ENCODE peak calls at places on chromosome 9, in eight cellular contexts. One of them, this sample, is unnamed.

GRCh38 chr9:114181583-114182409 is 26.5 kb downstream of the COL27A1 start:
- DNase-seq in AG04450: no peak
- DNase-seq in K562: no peak
- DNase-seq in mammary epithelial cell: no peak
- DNase-seq in ascending aorta: no peak
- DNase-seq in glutamatergic neuron: no peak
- DNase-seq in heart left ventricle: peak; percentile 33
- DNase-seq in choroid plexus epithelial cell: peak; percentile 17
- DNase-seq in this sample: no peak

GRCh38 chr9:38421498-38422211 is 2.6 kb downstream of the IGFBPL1 start:
- DNase-seq in AG04450: no peak
- DNase-seq in K562: no peak
- DNase-seq in mammary epithelial cell: no peak
- DNase-seq in ascending aorta: no peak
- DNase-seq in glutamatergic neuron: peak; percentile 68
- DNase-seq in heart left ventricle: no peak
- DNase-seq in choroid plexus epithelial cell: peak; percentile 16
- DNase-seq in this sample: no peak

GRCh38 chr9:136372006-136372405 is 1.5 kb downstream of the CARD9 start:
- DNase-seq in AG04450: no peak
- DNase-seq in K562: no peak
- DNase-seq in mammary epithelial cell: no peak
- DNase-seq in ascending aorta: no peak
- DNase-seq in glutamatergic neuron: no peak
- DNase-seq in heart left ventricle: no peak
- DNase-seq in choroid plexus epithelial cell: no peak
- DNase-seq in this sample: no peak

GRCh38 chr9:5671711-5672353 is 42.9 kb downstream of the RIC1 start:
- DNase-seq in AG04450: no peak
- DNase-seq in K562: no peak
- DNase-seq in mammary epithelial cell: peak; percentile 12
- DNase-seq in ascending aorta: no peak
- DNase-seq in glutamatergic neuron: no peak
- DNase-seq in heart left ventricle: no peak
- DNase-seq in choroid plexus epithelial cell: no peak
- DNase-seq in this sample: no peak

GRCh38 chr9:122218070-122218884 is 10.5 kb downstream of the LHX6 start:
- DNase-seq in AG04450: no peak
- DNase-seq in K562: no peak
- DNase-seq in mammary epithelial cell: no peak
- DNase-seq in ascending aorta: no peak
- DNase-seq in glutamatergic neuron: no peak
- DNase-seq in heart left ventricle: no peak
- DNase-seq in choroid plexus epithelial cell: no peak
- DNase-seq in this sample: peak; percentile 28

GRCh38 chr9:137254624-137255447 is at the start of gene NELFB:
- DNase-seq in AG04450: peak; percentile 51
- DNase-seq in K562: peak; percentile 99
- DNase-seq in mammary epithelial cell: peak; percentile 81
- DNase-seq in ascending aorta: peak; percentile 42
- DNase-seq in glutamatergic neuron: peak; percentile 98
- DNase-seq in heart left ventricle: peak; percentile 94
- DNase-seq in choroid plexus epithelial cell: peak; percentile 85
- DNase-seq in this sample: peak; percentile 88

GRCh38 chr9:115444941-115445340 is 327.0 kb upstream of the TNC start:
- DNase-seq in AG04450: no peak
- DNase-seq in K562: no peak
- DNase-seq in mammary epithelial cell: no peak
- DNase-seq in ascending aorta: no peak
- DNase-seq in glutamatergic neuron: no peak
- DNase-seq in heart left ventricle: no peak
- DNase-seq in choroid plexus epithelial cell: no peak
- DNase-seq in this sample: no peak

GRCh38 chr9:85045271-85045670 is 375.7 kb downstream of the NTRK2 start:
- DNase-seq in AG04450: no peak
- DNase-seq in K562: no peak
- DNase-seq in mammary epithelial cell: no peak
- DNase-seq in ascending aorta: no peak
- DNase-seq in glutamatergic neuron: no peak
- DNase-seq in heart left ventricle: no peak
- DNase-seq in choroid plexus epithelial cell: no peak
- DNase-seq in this sample: peak; percentile 20

GRCh38 chr9:137162505-137163100 is 7.2 kb downstream of the LRRC26 start:
- DNase-seq in AG04450: no peak
- DNase-seq in K562: no peak
- DNase-seq in mammary epithelial cell: no peak
- DNase-seq in ascending aorta: no peak
- DNase-seq in glutamatergic neuron: no peak
- DNase-seq in heart left ventricle: no peak
- DNase-seq in choroid plexus epithelial cell: no peak
- DNase-seq in this sample: peak; percentile 50

GRCh38 chr9:15278290-15278689 is 28.7 kb downstream of the TTC39B start:
- DNase-seq in AG04450: no peak
- DNase-seq in K562: no peak
- DNase-seq in mammary epithelial cell: no peak
- DNase-seq in ascending aorta: no peak
- DNase-seq in glutamatergic neuron: no peak
- DNase-seq in heart left ventricle: no peak
- DNase-seq in choroid plexus epithelial cell: no peak
- DNase-seq in this sample: no peak

GRCh38 chr9:78298046-78298511 is 1.2 kb downstream of the PSAT1 start:
- DNase-seq in AG04450: no peak
- DNase-seq in K562: peak; percentile 56
- DNase-seq in mammary epithelial cell: no peak
- DNase-seq in ascending aorta: no peak
- DNase-seq in glutamatergic neuron: peak; percentile 41
- DNase-seq in heart left ventricle: no peak
- DNase-seq in choroid plexus epithelial cell: no peak
- DNase-seq in this sample: no peak

GRCh38 chr9:78296208-78296892 is 575 bp upstream of the PSAT1 start:
- DNase-seq in AG04450: no peak
- DNase-seq in K562: no peak
- DNase-seq in mammary epithelial cell: peak; percentile 15
- DNase-seq in ascending aorta: no peak
- DNase-seq in glutamatergic neuron: peak; percentile 30
- DNase-seq in heart left ventricle: peak; percentile 36
- DNase-seq in choroid plexus epithelial cell: peak; percentile 48
- DNase-seq in this sample: peak; percentile 55

GRCh38 chr9:78297672-78297961 is 692 bp downstream of the PSAT1 start:
- DNase-seq in AG04450: no peak
- DNase-seq in K562: no peak
- DNase-seq in mammary epithelial cell: no peak
- DNase-seq in ascending aorta: no peak
- DNase-seq in glutamatergic neuron: no peak
- DNase-seq in heart left ventricle: no peak
- DNase-seq in choroid plexus epithelial cell: peak; percentile 46
- DNase-seq in this sample: no peak

GRCh38 chr9:78295731-78296130 is 1.2 kb upstream of the PSAT1 start:
- DNase-seq in AG04450: no peak
- DNase-seq in K562: no peak
- DNase-seq in mammary epithelial cell: no peak
- DNase-seq in ascending aorta: no peak
- DNase-seq in glutamatergic neuron: no peak
- DNase-seq in heart left ventricle: no peak
- DNase-seq in choroid plexus epithelial cell: no peak
- DNase-seq in this sample: no peak

DNA sequence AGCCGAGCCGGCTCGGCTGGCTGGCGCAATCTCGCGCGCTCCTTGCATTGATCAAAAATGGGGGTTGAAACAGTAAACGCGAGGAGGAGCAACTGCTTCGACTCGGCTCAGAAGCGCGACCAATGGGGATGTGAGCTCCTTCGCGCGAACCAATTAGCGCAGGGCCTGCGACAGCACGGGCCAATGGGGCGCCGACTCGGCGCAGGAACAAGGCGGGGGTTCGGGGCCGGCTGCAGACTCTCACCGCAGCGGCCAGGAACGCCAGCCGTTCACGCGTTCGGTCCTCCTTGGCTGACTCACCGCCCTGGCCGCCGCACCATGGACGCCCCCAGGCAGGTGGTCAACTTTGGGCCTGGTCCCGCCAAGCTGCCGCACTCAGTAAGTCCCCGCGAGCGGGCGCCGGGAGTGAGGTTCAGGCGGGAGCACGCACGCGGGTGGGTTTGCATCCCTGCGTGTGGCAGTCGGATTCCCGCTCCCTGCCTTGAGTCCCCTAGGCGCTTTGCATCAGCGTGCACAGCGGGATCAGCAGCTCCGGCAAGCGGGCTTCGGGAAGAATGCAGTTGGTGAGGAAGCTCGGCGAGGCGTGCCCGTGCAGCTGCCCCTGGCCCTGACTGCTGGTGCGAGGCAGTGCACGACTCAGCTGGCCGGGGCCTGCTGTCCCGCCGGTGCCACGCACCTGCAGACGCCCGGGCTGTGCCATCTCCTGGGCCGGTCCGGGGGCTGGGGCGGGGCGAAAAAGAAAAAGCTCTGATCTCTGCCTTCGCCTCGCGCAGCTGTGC is at the start of gene PSAT1:
- DNase-seq in AG04450: peak; percentile 96
- DNase-seq in K562: peak; percentile 95
- DNase-seq in mammary epithelial cell: peak; percentile 96
- DNase-seq in ascending aorta: peak; percentile 26
- DNase-seq in glutamatergic neuron: peak; percentile 93
- DNase-seq in heart left ventricle: peak; percentile 83
- DNase-seq in choroid plexus epithelial cell: peak; percentile 99
- DNase-seq in this sample: peak; percentile 99
- TF ChIP-seq CTCF in AG04450: peak; percentile 10
- TF ChIP-seq CTCF in K562: no peak
- TF ChIP-seq CTCF in mammary epithelial cell: peak; percentile 32
- TF ChIP-seq CTCF in ascending aorta: no peak
- TF ChIP-seq CTCF in glutamatergic neuron: no peak
- TF ChIP-seq CTCF in heart left ventricle: no peak
- TF ChIP-seq CTCF in choroid plexus epithelial cell: no peak
- TF ChIP-seq CTCF in this sample: no peak

DNA sequence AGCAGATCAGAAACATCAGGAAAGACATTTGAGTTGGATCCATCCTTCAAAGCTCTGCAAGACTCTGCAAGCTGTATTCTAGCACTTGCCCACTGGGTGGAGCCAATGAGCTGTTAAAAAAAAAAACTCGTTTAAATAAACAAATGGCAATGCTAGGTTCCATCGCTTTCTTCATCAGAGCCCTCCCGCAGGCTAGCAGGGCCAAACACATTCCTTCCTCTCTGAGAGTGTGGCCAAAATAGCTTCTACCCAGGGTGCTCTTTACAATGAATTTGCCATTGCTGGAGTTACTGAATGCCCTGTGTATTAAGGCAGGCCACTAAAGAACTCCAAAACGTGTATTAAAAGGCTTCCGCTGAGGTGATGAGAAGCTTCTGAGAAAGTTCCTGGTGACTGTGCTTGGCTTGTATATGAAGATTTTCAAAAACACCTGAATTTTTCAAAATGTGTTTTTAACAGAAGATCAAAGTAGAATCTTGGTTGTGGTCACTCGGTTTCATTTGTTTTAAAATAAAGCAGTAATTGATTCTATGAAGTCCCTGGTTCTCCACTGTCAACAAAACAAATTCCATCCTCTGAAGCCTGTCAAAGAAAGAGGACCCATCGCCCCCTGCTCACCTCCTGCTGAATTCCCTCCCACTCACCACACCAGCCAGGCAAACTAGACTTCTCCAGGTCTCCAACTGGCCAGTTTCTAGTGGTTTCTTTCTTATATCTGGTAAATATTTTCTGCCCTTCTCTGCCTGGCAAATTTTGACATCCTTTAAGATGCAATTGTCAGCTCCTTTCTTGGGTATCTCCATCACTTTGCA is 36.5 kb upstream of the EQTN start:
- DNase-seq in AG04450: peak; percentile 51
- DNase-seq in K562: peak; percentile 26
- DNase-seq in mammary epithelial cell: peak; percentile 62
- DNase-seq in ascending aorta: no peak
- DNase-seq in glutamatergic neuron: peak; percentile 50
- DNase-seq in heart left ventricle: peak; percentile 54
- DNase-seq in choroid plexus epithelial cell: peak; percentile 93
- DNase-seq in this sample: peak; percentile 78
- TF ChIP-seq CTCF in AG04450: peak; percentile 87
- TF ChIP-seq CTCF in K562: peak; percentile 21
- TF ChIP-seq CTCF in mammary epithelial cell: peak; percentile 69
- TF ChIP-seq CTCF in ascending aorta: peak; percentile 86
- TF ChIP-seq CTCF in glutamatergic neuron: peak; percentile 92
- TF ChIP-seq CTCF in heart left ventricle: peak; percentile 89
- TF ChIP-seq CTCF in choroid plexus epithelial cell: peak; percentile 83
- TF ChIP-seq CTCF in this sample: peak; percentile 85

DNA sequence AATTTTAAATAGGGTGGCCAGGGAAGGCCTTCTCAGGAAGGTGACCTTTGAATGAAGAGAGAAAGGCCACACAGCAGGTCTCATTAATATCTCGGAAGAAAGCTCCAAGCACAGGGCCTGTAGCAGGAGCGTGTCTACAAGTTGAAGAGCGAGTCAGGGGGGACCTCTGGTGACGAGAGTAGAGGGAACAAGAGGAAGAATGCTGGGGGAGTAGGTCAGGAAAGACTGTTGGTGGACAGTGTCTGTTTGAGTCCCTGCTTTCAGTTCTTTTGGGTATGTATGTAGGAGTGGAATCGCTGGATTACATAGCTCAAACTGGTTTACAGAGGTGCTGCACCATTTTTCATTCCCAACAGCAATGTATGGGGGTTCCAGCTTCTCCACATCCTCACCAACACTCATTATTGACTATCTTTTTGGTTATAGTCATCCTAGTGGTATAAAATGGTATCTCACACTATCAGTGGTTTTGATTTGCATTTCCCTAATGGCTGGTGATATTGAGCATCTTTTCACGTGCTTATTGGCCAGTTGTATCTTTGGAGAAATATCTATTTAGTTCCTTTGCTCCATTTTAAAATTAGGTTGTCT is 55.8 kb downstream of the NUP214 start:
- DNase-seq in AG04450: no peak
- DNase-seq in K562: peak; percentile 82
- DNase-seq in mammary epithelial cell: no peak
- DNase-seq in ascending aorta: no peak
- DNase-seq in glutamatergic neuron: no peak
- DNase-seq in heart left ventricle: no peak
- DNase-seq in choroid plexus epithelial cell: no peak
- DNase-seq in this sample: no peak
- TF ChIP-seq CTCF in AG04450: peak; percentile 2
- TF ChIP-seq CTCF in K562: no peak
- TF ChIP-seq CTCF in mammary epithelial cell: no peak
- TF ChIP-seq CTCF in ascending aorta: no peak
- TF ChIP-seq CTCF in glutamatergic neuron: peak; percentile 67
- TF ChIP-seq CTCF in heart left ventricle: no peak
- TF ChIP-seq CTCF in choroid plexus epithelial cell: no peak
- TF ChIP-seq CTCF in this sample: peak; percentile 24

GRCh38 chr9:8364021-8364782 is 564.6 kb upstream of the DMAC1 start:
- DNase-seq in AG04450: no peak
- DNase-seq in K562: no peak
- DNase-seq in mammary epithelial cell: no peak
- DNase-seq in ascending aorta: no peak
- DNase-seq in glutamatergic neuron: no peak
- DNase-seq in heart left ventricle: peak; percentile 34
- DNase-seq in choroid plexus epithelial cell: no peak
- DNase-seq in this sample: no peak
- TF ChIP-seq CTCF in AG04450: no peak
- TF ChIP-seq CTCF in K562: no peak
- TF ChIP-seq CTCF in mammary epithelial cell: no peak
- TF ChIP-seq CTCF in ascending aorta: no peak
- TF ChIP-seq CTCF in glutamatergic neuron: no peak
- TF ChIP-seq CTCF in heart left ventricle: no peak
- TF ChIP-seq CTCF in choroid plexus epithelial cell: no peak
- TF ChIP-seq CTCF in this sample: no peak

This sample was measured in epithelial cell of esophagus.